ENCODE peak calls at places on chromosomes 1 and 21, in eight cellular contexts. S is IMR-90, A is suprapubic skin, Q is Karpas-422, R is fibroblast of villous mesenchyme, M is GM12878, I is A549, U is foreskin fibroblast. N is an unnamed sample.

GRCh38 chr21:42496839-42497202 is 797 bp upstream of the RSPH1 start:
- DNase-seq in S (no peak), A (no peak), Q (no peak), R (no peak), M (no peak), I (no peak), U (peak; percentile 19), N (no peak)

GRCh38 chr1:68319907-68320306 is 87.6 kb upstream of the WLS start:
- DNase-seq in S (no peak), A (no peak), Q (no peak), R (no peak), M (no peak), I (no peak), U (no peak), N (no peak)

GRCh38 chr1:229563701-229564100 is 5.2 kb upstream of the ABCB10 start:
- DNase-seq in S (peak; percentile 77), A (no peak), Q (no peak), R (peak; percentile 52), M (no peak), I (no peak), U (no peak), N (no peak)

GRCh38 chr1:221045842-221046831 is 166.9 kb downstream of the HLX start:
- DNase-seq in S (peak; percentile 38), A (no peak), Q (no peak), R (peak; percentile 33), M (peak; percentile 92), I (no peak), U (peak; percentile 48), N (peak; percentile 68)

GRCh38 chr1:8017495-8018310 is 8.4 kb downstream of the ERRFI1 start:
- DNase-seq in S (no peak), A (no peak), Q (no peak), R (peak; percentile 82), M (no peak), I (no peak), U (peak; percentile 50), N (no peak)

GRCh38 chr1:14113841-14114567 is 414.0 kb downstream of the PRDM2 start:
- DNase-seq in S (peak; percentile 13), A (no peak), Q (peak; percentile 89), R (peak; percentile 39), M (no peak), I (no peak), U (peak; percentile 63), N (no peak)

GRCh38 chr1:22318279-22318983 is 133.2 kb upstream of the ZBTB40 start:
- DNase-seq in S (no peak), A (no peak), Q (no peak), R (no peak), M (no peak), I (no peak), U (no peak), N (no peak)

GRCh38 chr21:44519346-44520325 is 20.4 kb downstream of the KRTAP10-1 start:
- DNase-seq in S (no peak), A (peak; percentile 35), Q (no peak), R (no peak), M (no peak), I (no peak), U (no peak), N (no peak)

GRCh38 chr1:180213401-180214177 is 16.5 kb upstream of the LHX4 start:
- DNase-seq in S (no peak), A (peak; percentile 49), Q (no peak), R (peak; percentile 22), M (peak; percentile 20), I (peak; percentile 69), U (peak; percentile 30), N (no peak)

GRCh38 chr1:200530551-200531261 is 89.8 kb downstream of the KIF14 start:
- DNase-seq in S (no peak), A (no peak), Q (peak; percentile 38), R (no peak), M (no peak), I (no peak), U (no peak), N (no peak)

GRCh38 chr1:42282024-42282579 is 52.9 kb downstream of the FOXJ3 start:
- DNase-seq in S (peak; percentile 65), A (no peak), Q (no peak), R (peak; percentile 82), M (no peak), I (no peak), U (peak; percentile 84), N (no peak)

GRCh38 chr1:118504231-118504644 is 319.2 kb upstream of the SPAG17 start:
- DNase-seq in S (no peak), A (no peak), Q (no peak), R (no peak), M (no peak), I (no peak), U (no peak), N (no peak)

GRCh38 chr1:111220302-111220890 is 7.1 kb upstream of the CHI3L2 start:
- DNase-seq in S (no peak), A (no peak), Q (peak; percentile 65), R (no peak), M (no peak), I (no peak), U (no peak), N (no peak)
- H3K4me3 ChIP-seq in S (no peak overlapping the region), A (no peak overlapping the region), Q (peak overlapping the region; percentile 46), R (no peak overlapping the region), M (peak overlapping the region; percentile 16), I (no peak overlapping the region), U (no peak overlapping the region), N (no peak overlapping the region)

GRCh38 chr1:46041974-46042373 is 90.5 kb downstream of the PIK3R3 start:
- DNase-seq in S (peak; percentile 27), A (no peak), Q (peak; percentile 63), R (no peak), M (no peak), I (no peak), U (peak; percentile 43), N (no peak)

GRCh38 chr1:46041551-46041950 is 90.9 kb downstream of the PIK3R3 start:
- DNase-seq in S (no peak), A (no peak), Q (peak; percentile 73), R (no peak), M (no peak), I (no peak), U (no peak), N (no peak)

GRCh38 chr1:46039571-46040052 is 92.8 kb downstream of the PIK3R3 start:
- DNase-seq in S (peak; percentile 48), A (no peak), Q (no peak), R (peak; percentile 51), M (no peak), I (no peak), U (peak; percentile 77), N (no peak)

GRCh38 chr1:46044116-46044515 is 88.3 kb downstream of the PIK3R3 start:
- DNase-seq in S (no peak), A (no peak), Q (no peak), R (no peak), M (no peak), I (no peak), U (no peak), N (no peak)

GRCh38 chr1:46043491-46044017 is 88.9 kb downstream of the PIK3R3 start:
- DNase-seq in S (no peak), A (no peak), Q (peak; percentile 97), R (no peak), M (peak; percentile 92), I (no peak), U (no peak), N (peak; percentile 89)
- H3K4me3 ChIP-seq in S (no peak overlapping the region), A (no peak overlapping the region), Q (peak overlapping the region; percentile 11), R (no peak overlapping the region), M (no peak overlapping the region), I (no peak overlapping the region), U (no peak overlapping the region), N (peak overlapping the region; percentile 5)

DNA sequence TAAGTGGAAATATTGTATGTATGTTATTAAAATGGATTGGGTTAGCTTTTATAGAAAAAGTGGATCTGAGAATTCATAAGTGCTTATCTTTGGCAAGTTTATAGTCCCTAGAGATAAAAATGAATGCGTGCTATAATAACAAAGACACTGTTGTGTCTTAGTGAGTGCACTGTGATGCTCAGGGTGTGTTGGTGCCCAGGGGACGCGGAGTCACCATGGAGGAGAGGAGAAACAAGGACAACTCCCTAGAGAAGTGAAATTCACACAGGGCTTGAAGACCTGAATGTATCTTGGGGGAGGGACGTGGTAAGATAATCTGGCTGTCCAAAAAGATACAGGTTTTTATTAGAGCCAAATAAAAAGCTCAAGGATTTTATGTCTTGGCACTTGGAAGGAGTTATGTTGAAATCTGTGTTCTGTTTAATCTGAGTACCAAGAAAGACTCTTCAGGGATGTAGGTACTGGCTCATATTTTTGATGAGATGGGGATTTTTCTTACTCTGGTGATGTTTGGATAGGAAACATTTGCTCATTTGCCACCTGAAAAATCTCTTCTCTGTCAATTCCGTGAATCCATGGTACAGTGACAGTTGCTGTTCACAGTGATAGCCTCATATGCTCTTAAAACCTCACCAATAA is 9.6 kb downstream of the SMYD2 start:
- DNase-seq in S (no peak), A (no peak), Q (no peak), R (no peak), M (no peak), I (no peak), U (no peak), N (no peak)
- H3K4me3 ChIP-seq in S (no peak overlapping the region), A (no peak overlapping the region), Q (no peak overlapping the region), R (no peak overlapping the region), M (no peak overlapping the region), I (no peak overlapping the region), U (no peak overlapping the region), N (no peak overlapping the region)

DNA sequence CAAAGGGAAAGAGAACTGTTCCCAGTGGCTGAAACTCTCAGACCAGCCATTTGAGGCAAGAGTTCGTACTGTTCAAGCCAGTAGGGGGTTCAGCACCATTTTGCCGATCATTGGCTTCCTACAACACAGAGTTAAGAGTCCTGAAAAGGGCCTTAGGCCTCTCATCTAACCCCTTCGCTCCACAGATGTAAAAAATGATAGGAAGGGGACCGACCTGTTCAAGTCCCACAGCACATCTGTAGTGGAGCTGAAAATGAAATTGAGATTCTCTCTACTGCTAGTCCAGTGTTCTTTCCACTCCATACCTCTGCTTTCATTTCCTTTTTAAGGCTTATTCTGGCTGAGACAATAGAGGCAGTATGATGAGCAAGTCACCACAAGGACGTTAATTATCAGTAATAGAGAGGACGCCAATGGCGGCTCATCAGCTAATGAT is 1.1 kb downstream of the DDR2 start:
- DNase-seq in S (peak; percentile 59), A (no peak), Q (peak; percentile 30), R (peak; percentile 66), M (peak; percentile 64), I (no peak), U (peak; percentile 70), N (peak; percentile 57)
- H3K4me3 ChIP-seq in S (peak overlapping the region; percentile 76), A (peak overlapping the region; percentile 41), Q (no peak overlapping the region), R (peak overlapping the region; percentile 74), M (peak overlapping the region; percentile 23), I (no peak overlapping the region), U (peak overlapping the region; percentile 79), N (peak overlapping the region; percentile 9)

N was measured in GM12864.